ENCODE peak calls at places on chromosomes 4 and X, in five cellular contexts. Y is upper lobe of left lung; I is CD4-positive, alpha-beta T cell; P is nephron progenitor cell; J is NB4. N is an unnamed sample.

GRCh38 chr4:42404001-42404400 is 6.7 kb downstream of the SHISA3 start:
- DNase-seq in J (no peak), Y (no peak), I (no peak), P (no peak), N (no peak)

GRCh38 chrX:55480390-55481062 is 9.1 kb downstream of the USP51 start:
- DNase-seq in P (no peak), I (no peak), Y (no peak), J (no peak), N (no peak)

GRCh38 chrX:20547649-20548051 is 280.9 kb upstream of the RPS6KA3 start:
- DNase-seq in J (peak; percentile 35), Y (no peak), I (no peak), P (peak; percentile 16), N (no peak)

GRCh38 chrX:119887721-119888425 is 7.8 kb upstream of the AKAP14 start:
- DNase-seq in J (no peak), I (peak; percentile 48), P (peak; percentile 75), Y (peak; percentile 82), N (no peak)

GRCh38 chr4:120850048-120850599 is 72.4 kb downstream of the PRDM5 start:
- DNase-seq in J (no peak), I (no peak), Y (no peak), P (no peak), N (no peak)

GRCh38 chr4:101960431-101960830 is 169.9 kb downstream of the BANK1 start:
- DNase-seq in P (no peak), I (no peak), J (no peak), Y (no peak), N (no peak)

GRCh38 chrX:95949588-95949987 is 735.1 kb upstream of the DIAPH2 start:
- DNase-seq in P (no peak), Y (no peak), I (no peak), J (no peak), N (no peak)

GRCh38 chrX:109390556-109390955 is 91.3 kb downstream of the GUCY2F start:
- DNase-seq in I (no peak), J (no peak), P (no peak), Y (no peak), N (no peak)

GRCh38 chr4:2942532-2943363 is 20.5 kb downstream of the NOP14 start:
- DNase-seq in P (no peak), J (no peak), Y (peak; percentile 82), I (no peak), N (no peak)

GRCh38 chrX:79138658-79139241 is 5.7 kb upstream of the GPR174 start:
- DNase-seq in J (peak; percentile 83), P (no peak), Y (no peak), I (no peak), N (no peak)

GRCh38 chr4:75542824-75543223 is 13.0 kb upstream of the ODAPH start:
- DNase-seq in P (no peak), Y (no peak), I (no peak), J (no peak), N (no peak)

GRCh38 chr4:1813915-1814314 is 20.8 kb downstream of the FGFR3 start:
- DNase-seq in Y (no peak), J (no peak), P (no peak), I (no peak), N (no peak)

GRCh38 chr4:85737254-85737653 is 262.3 kb downstream of the ARHGAP24 start:
- DNase-seq in I (no peak), P (no peak), J (no peak), Y (no peak), N (no peak)

GRCh38 chrX:63361494-63361893 is 10.4 kb upstream of the SPIN4 start:
- DNase-seq in Y (no peak), J (no peak), I (no peak), P (no peak), N (no peak)

GRCh38 chr4:40722576-40723161 is 27.1 kb upstream of the NSUN7 start:
- DNase-seq in Y (no peak), P (no peak), I (no peak), J (no peak), N (no peak)

GRCh38 chr4:42914937-42915336 is 22.4 kb downstream of the GRXCR1 start:
- DNase-seq in Y (no peak), J (no peak), I (no peak), P (no peak), N (no peak)

GRCh38 chrX:78624884-78625283 is 34.2 kb downstream of the RTL3 start:
- DNase-seq in J (peak; percentile 23), Y (no peak), I (no peak), P (no peak), N (no peak)

GRCh38 chr4:98430708-98431403 is 169.7 kb downstream of the RAP1GDS1 start:
- DNase-seq in J (no peak), I (no peak), P (no peak), Y (no peak), N (no peak)

GRCh38 chr4:2062808-2063524 is 3.8 kb downstream of the NAT8L start:
- DNase-seq in P (no peak), J (no peak), I (no peak), Y (peak; percentile 67), N (no peak)

GRCh38 chrX:16587776-16588175 is 62.2 kb upstream of the S100G start:
- DNase-seq in I (no peak), P (no peak), J (no peak), Y (no peak), N (no peak)

GRCh38 chr4:115110191-115111166 is 2.9 kb downstream of the NDST4 start:
- DNase-seq in P (no peak), I (no peak), Y (no peak), J (no peak), N (no peak)

GRCh38 chr4:41748074-41748787 is at the start of gene PHOX2B:
- DNase-seq in I (no peak), J (no peak), Y (peak; percentile 42), P (no peak), N (no peak)

GRCh38 chr4:188439641-188440311 is 300.5 kb downstream of the TRIML1 start:
- DNase-seq in J (no peak), Y (no peak), P (no peak), I (no peak), N (no peak)

GRCh38 chrX:15683193-15683592 is 18.6 kb upstream of the CLTRN start:
- DNase-seq in Y (no peak), I (no peak), J (no peak), P (no peak), N (no peak)

GRCh38 chrX:3136161-3136961 is 95.1 kb downstream of the ARSF start:
- DNase-seq in Y (no peak), I (no peak), J (no peak), P (no peak), N (no peak)

GRCh38 chr4:81465668-81466357 is 5.9 kb downstream of the RASGEF1B start:
- DNase-seq in Y (no peak), P (no peak), I (no peak), J (no peak), N (no peak)

GRCh38 chr4:81469774-81470455 is 1.8 kb downstream of the RASGEF1B start:
- DNase-seq in Y (no peak), J (no peak), P (no peak), I (no peak), N (no peak)

GRCh38 chr4:81468685-81469084 is 3.0 kb downstream of the RASGEF1B start:
- DNase-seq in Y (no peak), I (no peak), P (no peak), J (no peak), N (no peak)

GRCh38 chr4:81466841-81467671 is 4.7 kb downstream of the RASGEF1B start:
- DNase-seq in Y (no peak), J (peak; percentile 73), P (peak; percentile 76), I (peak; percentile 17), N (peak; percentile 73)

GRCh38 chr4:81467672-81467964 is 4.1 kb downstream of the RASGEF1B start:
- DNase-seq in I (no peak), Y (no peak), P (no peak), J (no peak), N (no peak)
- TF ChIP-seq CTCF in I (peak; percentile 52), Y (no peak), P (peak; percentile 36), J (no peak), N (no peak)

DNA sequence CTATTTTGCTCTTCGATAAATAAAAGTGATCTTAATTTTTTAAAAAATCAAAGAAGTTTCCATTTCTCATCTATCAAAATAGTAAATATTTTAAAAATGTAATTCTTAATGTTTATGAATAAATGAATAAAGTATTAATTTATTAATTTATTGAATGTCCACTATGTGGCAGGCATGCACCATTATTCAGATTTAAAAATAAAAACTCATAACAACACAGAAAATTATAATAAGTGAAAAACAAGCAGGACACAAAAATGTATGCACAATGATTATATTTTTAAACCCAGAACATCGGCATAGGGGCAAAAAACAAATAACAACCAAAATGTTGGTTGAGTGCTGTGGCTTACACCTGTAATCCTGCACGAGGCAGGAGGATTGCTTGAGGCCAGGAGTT is 5.3 kb upstream of the PYURF start:
- DNase-seq in I (no peak), P (no peak), J (no peak), Y (no peak), N (no peak)
- TF ChIP-seq CTCF in I (no peak), P (no peak), J (no peak), Y (no peak), N (no peak)

GRCh38 chr4:19309365-19309764 is 942.3 kb upstream of the SLIT2 start:
- DNase-seq in I (no peak), J (peak; percentile 11), Y (no peak), P (no peak), N (no peak)
- TF ChIP-seq CTCF in I (no peak), J (peak; percentile 3), Y (no peak), P (no peak), N (no peak)

GRCh38 chr4:168677063-168677462 is 180.2 kb downstream of the PALLD start:
- DNase-seq in Y (no peak), J (no peak), P (no peak), I (no peak), N (no peak)

GRCh38 chr4:168674077-168674747 is 177.4 kb downstream of the PALLD start:
- DNase-seq in J (no peak), Y (no peak), P (no peak), I (no peak), N (no peak)

GRCh38 chr4:168673476-168673875 is 176.6 kb downstream of the PALLD start:
- DNase-seq in I (no peak), Y (peak; percentile 10), P (no peak), J (no peak), N (no peak)

GRCh38 chr4:168677879-168678278 is 181.0 kb downstream of the PALLD start:
- DNase-seq in J (no peak), I (no peak), P (no peak), Y (no peak), N (no peak)

DNA sequence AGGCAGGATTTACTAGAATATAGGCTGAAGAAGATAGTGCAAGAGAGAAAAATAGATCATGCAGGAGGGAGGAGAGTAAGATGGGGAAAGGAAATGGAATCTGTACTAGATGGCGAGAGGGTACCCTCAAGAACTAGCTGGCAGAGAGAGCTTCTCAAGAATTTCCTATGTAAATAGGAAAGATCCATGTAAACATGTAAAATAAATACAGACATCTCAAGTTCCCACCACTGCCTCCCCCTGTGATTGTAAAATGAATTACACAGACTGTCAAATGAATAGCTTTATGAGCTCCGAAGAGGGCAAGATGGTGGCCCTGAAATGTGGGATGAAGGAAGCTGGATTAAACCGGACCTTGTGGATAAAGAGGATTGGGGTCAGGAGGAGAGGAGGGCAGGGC is 178.0 kb downstream of the PALLD start:
- DNase-seq in I (no peak), Y (no peak), P (no peak), J (no peak), N (no peak)
- TF ChIP-seq CTCF in I (no peak), Y (no peak), P (no peak), J (no peak), N (no peak)

GRCh38 chr4:126223784-126224407 is 909.1 kb downstream of the FAT4 start:
- DNase-seq in I (no peak), P (no peak), J (peak; percentile 8), Y (no peak), N (no peak)
- TF ChIP-seq CTCF in I (no peak), P (peak; percentile 70), J (peak; percentile 31), Y (no peak), N (no peak)

GRCh38 chr4:37434469-37434868 is 189.9 kb downstream of the NWD2 start:
- DNase-seq in Y (no peak), P (no peak), I (no peak), J (no peak), N (no peak)
- TF ChIP-seq CTCF in Y (no peak), P (no peak), I (no peak), J (no peak), N (no peak)